ENCODE peak calls at places on chromosomes 6 and 20, in five cellular contexts. One of them, this sample, is unnamed. For H3K36me3, the result is how much of the 10 kb centered on the place peaks cover.

GRCh38 chr20:48286571-48287551 is 501.6 kb upstream of the SULF2 start:
- DNase-seq in uterus: peak
- DNase-seq in GM06990: no peak
- DNase-seq in hepatocyte: peak
- DNase-seq in cardiac muscle cell: no peak
- DNase-seq in this sample: no peak

GRCh38 chr6:26064619-26065257 is 22.5 kb upstream of the HFE start:
- DNase-seq in uterus: no peak
- DNase-seq in GM06990: peak
- DNase-seq in hepatocyte: peak
- DNase-seq in cardiac muscle cell: peak
- DNase-seq in this sample: peak

GRCh38 chr20:4813839-4814695 is 92.4 kb downstream of the PRND start:
- DNase-seq in uterus: no peak
- DNase-seq in GM06990: no peak
- DNase-seq in hepatocyte: no peak
- DNase-seq in cardiac muscle cell: no peak
- DNase-seq in this sample: peak

GRCh38 chr6:129646140-129646569 is 63.8 kb downstream of the ARHGAP18 start:
- DNase-seq in uterus: no peak
- DNase-seq in GM06990: no peak
- DNase-seq in hepatocyte: no peak
- DNase-seq in cardiac muscle cell: no peak
- DNase-seq in this sample: no peak

GRCh38 chr6:163901681-163902080 is 487.2 kb downstream of the QKI start:
- DNase-seq in uterus: no peak
- DNase-seq in GM06990: no peak
- DNase-seq in hepatocyte: no peak
- DNase-seq in cardiac muscle cell: no peak
- DNase-seq in this sample: no peak

GRCh38 chr6:107712523-107713213 is 111.4 kb downstream of the SCML4 start:
- DNase-seq in uterus: no peak
- DNase-seq in GM06990: no peak
- DNase-seq in hepatocyte: peak
- DNase-seq in cardiac muscle cell: no peak
- DNase-seq in this sample: peak

GRCh38 chr6:78615430-78615904 is 251.9 kb upstream of the IRAK1BP1 start:
- DNase-seq in uterus: no peak
- DNase-seq in GM06990: no peak
- DNase-seq in hepatocyte: peak
- DNase-seq in cardiac muscle cell: no peak
- DNase-seq in this sample: peak

GRCh38 chr20:47382746-47383145 is 26.2 kb upstream of the ZMYND8 start:
- DNase-seq in uterus: no peak
- DNase-seq in GM06990: no peak
- DNase-seq in hepatocyte: no peak
- DNase-seq in cardiac muscle cell: no peak
- DNase-seq in this sample: no peak

GRCh38 chr20:25126204-25126603 is 44.3 kb upstream of the VSX1 start:
- DNase-seq in uterus: no peak
- DNase-seq in GM06990: no peak
- DNase-seq in hepatocyte: no peak
- DNase-seq in cardiac muscle cell: no peak
- DNase-seq in this sample: no peak

GRCh38 chr20:19368351-19368750 is 155.9 kb downstream of the SLC24A3 start:
- DNase-seq in uterus: no peak
- DNase-seq in GM06990: no peak
- DNase-seq in hepatocyte: no peak
- DNase-seq in cardiac muscle cell: no peak
- DNase-seq in this sample: no peak

GRCh38 chr6:2149370-2150006 is 95.9 kb downstream of the GMDS start:
- DNase-seq in uterus: no peak
- DNase-seq in GM06990: no peak
- DNase-seq in hepatocyte: no peak
- DNase-seq in cardiac muscle cell: no peak
- DNase-seq in this sample: no peak

GRCh38 chr6:24901698-24902328 is 33.9 kb downstream of the RIPOR2 start:
- DNase-seq in uterus: no peak
- DNase-seq in GM06990: no peak
- DNase-seq in hepatocyte: no peak
- DNase-seq in cardiac muscle cell: no peak
- DNase-seq in this sample: no peak

GRCh38 chr6:36244641-36245280 is 25.1 kb upstream of the PNPLA1 start:
- DNase-seq in uterus: no peak
- DNase-seq in GM06990: no peak
- DNase-seq in hepatocyte: no peak
- DNase-seq in cardiac muscle cell: no peak
- DNase-seq in this sample: no peak

GRCh38 chr20:42218566-42218965 is 600.4 kb upstream of the CHD6 start:
- DNase-seq in uterus: no peak
- DNase-seq in GM06990: no peak
- DNase-seq in hepatocyte: no peak
- DNase-seq in cardiac muscle cell: no peak
- DNase-seq in this sample: no peak

GRCh38 chr20:39676857-39677351 is 714.8 kb downstream of the DHX35 start:
- DNase-seq in uterus: no peak
- DNase-seq in GM06990: no peak
- DNase-seq in hepatocyte: no peak
- DNase-seq in cardiac muscle cell: no peak
- DNase-seq in this sample: peak

GRCh38 chr6:139823808-139824126 is 449.3 kb upstream of the CITED2 start:
- DNase-seq in uterus: no peak
- DNase-seq in GM06990: no peak
- DNase-seq in hepatocyte: no peak
- DNase-seq in cardiac muscle cell: no peak
- DNase-seq in this sample: no peak

GRCh38 chr6:87909849-87910248 is 137.8 kb upstream of the SPACA1 start:
- DNase-seq in uterus: no peak
- DNase-seq in GM06990: no peak
- DNase-seq in hepatocyte: no peak
- DNase-seq in cardiac muscle cell: no peak
- DNase-seq in this sample: peak

GRCh38 chr6:46452312-46452917 is 38.8 kb downstream of the RCAN2 start:
- DNase-seq in uterus: no peak
- DNase-seq in GM06990: no peak
- DNase-seq in hepatocyte: no peak
- DNase-seq in cardiac muscle cell: no peak
- DNase-seq in this sample: no peak

GRCh38 chr20:17562804-17563305 is 7.0 kb upstream of the DSTN start:
- DNase-seq in uterus: no peak
- DNase-seq in GM06990: no peak
- DNase-seq in hepatocyte: no peak
- DNase-seq in cardiac muscle cell: peak
- DNase-seq in this sample: peak

GRCh38 chr6:80528115-80528514 is 421.6 kb downstream of the BCKDHB start:
- DNase-seq in uterus: no peak
- DNase-seq in GM06990: no peak
- DNase-seq in hepatocyte: peak
- DNase-seq in cardiac muscle cell: peak
- DNase-seq in this sample: no peak
- TF ChIP-seq CTCF in uterus: no peak
- TF ChIP-seq CTCF in GM06990: no peak
- TF ChIP-seq CTCF in hepatocyte: no peak
- TF ChIP-seq CTCF in cardiac muscle cell: no peak
- TF ChIP-seq CTCF in this sample: no peak

GRCh38 chr6:159053781-159054398 is 9.1 kb upstream of the TAGAP start:
- DNase-seq in uterus: no peak
- DNase-seq in GM06990: no peak
- DNase-seq in hepatocyte: no peak
- DNase-seq in cardiac muscle cell: no peak
- DNase-seq in this sample: no peak

GRCh38 chr6:159056003-159056402 is 11.2 kb upstream of the TAGAP start:
- DNase-seq in uterus: no peak
- DNase-seq in GM06990: no peak
- DNase-seq in hepatocyte: no peak
- DNase-seq in cardiac muscle cell: no peak
- DNase-seq in this sample: no peak

GRCh38 chr6:159056941-159057340 is 12.2 kb upstream of the TAGAP start:
- DNase-seq in uterus: no peak
- DNase-seq in GM06990: no peak
- DNase-seq in hepatocyte: no peak
- DNase-seq in cardiac muscle cell: no peak
- DNase-seq in this sample: no peak

GRCh38 chr6:159059099-159059498 is 14.3 kb upstream of the TAGAP start:
- DNase-seq in uterus: no peak
- DNase-seq in GM06990: no peak
- DNase-seq in hepatocyte: no peak
- DNase-seq in cardiac muscle cell: no peak
- DNase-seq in this sample: no peak

GRCh38 chr6:159056432-159056831 is 11.6 kb upstream of the TAGAP start:
- DNase-seq in uterus: no peak
- DNase-seq in GM06990: no peak
- DNase-seq in hepatocyte: no peak
- DNase-seq in cardiac muscle cell: no peak
- DNase-seq in this sample: no peak
- H3K4me3 ChIP-seq in uterus: no peak
- H3K4me3 ChIP-seq in GM06990: no peak
- H3K4me3 ChIP-seq in hepatocyte: no peak
- H3K4me3 ChIP-seq in cardiac muscle cell: no peak
- H3K4me3 ChIP-seq in this sample: no peak

GRCh38 chr20:21355981-21356380 is 41.3 kb downstream of the NKX2-4 start:
- DNase-seq in uterus: no peak
- DNase-seq in GM06990: no peak
- DNase-seq in hepatocyte: no peak
- DNase-seq in cardiac muscle cell: no peak
- DNase-seq in this sample: no peak

GRCh38 chr20:21360686-21361085 is 36.6 kb downstream of the NKX2-4 start:
- DNase-seq in uterus: no peak
- DNase-seq in GM06990: no peak
- DNase-seq in hepatocyte: no peak
- DNase-seq in cardiac muscle cell: no peak
- DNase-seq in this sample: peak

GRCh38 chr20:21361266-21361665 is 36.1 kb downstream of the NKX2-4 start:
- DNase-seq in uterus: no peak
- DNase-seq in GM06990: no peak
- DNase-seq in hepatocyte: no peak
- DNase-seq in cardiac muscle cell: no peak
- DNase-seq in this sample: peak

GRCh38 chr20:21353236-21353635 is 44.1 kb downstream of the NKX2-4 start:
- DNase-seq in uterus: no peak
- DNase-seq in GM06990: no peak
- DNase-seq in hepatocyte: no peak
- DNase-seq in cardiac muscle cell: no peak
- DNase-seq in this sample: peak

DNA sequence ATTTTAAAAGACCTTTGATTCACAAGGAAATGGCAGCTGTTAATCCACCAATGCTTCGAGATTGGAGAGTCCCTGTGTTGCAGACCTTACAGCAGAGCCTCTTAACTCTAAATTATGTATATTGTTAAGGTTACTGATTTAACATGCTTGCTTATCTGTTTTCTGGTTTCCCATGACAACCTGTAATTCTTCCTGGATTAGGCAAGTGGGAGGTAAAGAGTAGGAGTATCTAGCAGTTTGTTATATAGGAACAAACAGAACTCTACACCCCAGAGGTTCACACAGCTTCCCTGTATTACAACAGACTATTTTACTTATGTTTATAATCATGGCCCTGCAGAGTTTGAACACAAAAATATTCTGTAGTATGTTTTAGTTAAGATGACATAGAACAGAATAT is 39.5 kb downstream of the NKX2-4 start:
- DNase-seq in uterus: no peak
- DNase-seq in GM06990: no peak
- DNase-seq in hepatocyte: peak
- DNase-seq in cardiac muscle cell: no peak
- DNase-seq in this sample: no peak
- H3K36me3 ChIP-seq in uterus: under half
- H3K36me3 ChIP-seq in GM06990: under half
- H3K36me3 ChIP-seq in hepatocyte: under half
- H3K36me3 ChIP-seq in cardiac muscle cell: under half
- H3K36me3 ChIP-seq in this sample: under half

GRCh38 chr20:57381596-57382503 is 9.3 kb upstream of the RBM38 start:
- DNase-seq in uterus: peak
- DNase-seq in GM06990: peak
- DNase-seq in hepatocyte: peak
- DNase-seq in cardiac muscle cell: peak
- DNase-seq in this sample: peak
- TF ChIP-seq CTCF in uterus: peak
- TF ChIP-seq CTCF in GM06990: peak
- TF ChIP-seq CTCF in hepatocyte: peak
- TF ChIP-seq CTCF in cardiac muscle cell: peak
- TF ChIP-seq CTCF in this sample: peak

DNA sequence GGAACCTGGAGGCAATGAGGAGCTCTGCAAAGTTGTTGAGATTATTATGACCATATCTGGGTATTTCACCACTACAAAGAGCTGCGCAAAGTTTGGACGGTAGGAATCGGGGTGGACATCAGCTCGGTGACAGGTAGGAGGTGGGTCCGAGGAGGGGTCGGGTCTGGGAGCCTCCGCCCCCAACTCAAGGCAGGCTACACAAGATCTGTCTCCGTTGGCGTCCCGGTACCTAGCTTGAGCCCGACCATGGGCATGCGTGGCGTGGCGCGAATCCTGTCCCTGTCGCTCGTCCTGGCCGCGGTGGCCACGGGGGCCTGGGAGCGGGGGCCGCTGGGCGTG is 40.2 kb upstream of the ZNFX1 start:
- DNase-seq in uterus: no peak
- DNase-seq in GM06990: no peak
- DNase-seq in hepatocyte: no peak
- DNase-seq in cardiac muscle cell: no peak
- DNase-seq in this sample: no peak
- H3K4me3 ChIP-seq in uterus: no peak
- H3K4me3 ChIP-seq in GM06990: no peak
- H3K4me3 ChIP-seq in hepatocyte: no peak
- H3K4me3 ChIP-seq in cardiac muscle cell: peak
- H3K4me3 ChIP-seq in this sample: no peak

DNA sequence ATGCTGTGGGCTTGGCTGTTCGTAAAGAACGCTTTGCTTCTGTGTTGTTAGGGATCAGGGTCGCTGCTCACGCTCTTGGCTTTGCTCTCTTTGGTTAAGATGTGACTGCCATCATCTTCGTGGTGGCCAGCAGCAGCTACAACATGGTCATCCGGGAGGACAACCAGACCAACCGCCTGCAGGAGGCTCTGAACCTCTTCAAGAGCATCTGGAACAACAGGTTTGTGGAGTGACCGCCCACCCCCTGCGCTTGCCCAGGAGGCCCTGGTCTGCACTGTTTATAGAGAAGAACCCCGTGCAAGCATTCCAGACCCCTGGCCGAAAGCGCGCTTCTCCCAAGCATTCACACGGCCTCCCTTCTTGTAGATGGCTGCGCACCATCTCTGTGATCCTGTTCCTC is 57.1 kb downstream of the GNAS start:
- DNase-seq in uterus: no peak
- DNase-seq in GM06990: no peak
- DNase-seq in hepatocyte: no peak
- DNase-seq in cardiac muscle cell: no peak
- DNase-seq in this sample: no peak
- H3K36me3 ChIP-seq in uterus: under half
- H3K36me3 ChIP-seq in GM06990: under half
- H3K36me3 ChIP-seq in hepatocyte: under half
- H3K36me3 ChIP-seq in cardiac muscle cell: half or more
- H3K36me3 ChIP-seq in this sample: under half